ENCODE peak calls at places on chromosomes 13 and 19, in four cellular contexts. X is stimulated activated CD8-positive, alpha-beta memory T cell treated with anti-CD3 and anti-CD28 coated beads, Interleukin-4, amount 100 ng/mL, for 1 hour; A is left cardiac atrium; E is NCI-H2081. B is an unnamed sample.
A peak's percentile ranks its signal among the peaks of the same experiment; 100 is the strongest.

GRCh38 chr13:110634558-110634957 is 19.2 kb downstream of the NAXD start:
- DNase-seq in X (no peak), A (peak; percentile 13), E (no peak), B (no peak)

GRCh38 chr13:33125821-33126570 is 109.8 kb downstream of the KL start:
- DNase-seq in X (no peak), A (peak; percentile 76), E (no peak), B (peak; percentile 12)

GRCh38 chr13:96816261-96816660 is 178.0 kb downstream of the OXGR1 start:
- DNase-seq in X (no peak), A (no peak), E (no peak), B (no peak)

GRCh38 chr19:18589380-18590272 is 1.0 kb downstream of the REX1BD start:
- DNase-seq in X (peak; percentile 38), A (peak; percentile 77), E (peak; percentile 68), B (peak; percentile 96)

GRCh38 chr19:13817615-13818371 is 22.6 kb downstream of the ZSWIM4 start:
- DNase-seq in X (no peak), A (peak; percentile 57), E (peak; percentile 97), B (no peak)

GRCh38 chr19:54439174-54439851 is 9.7 kb upstream of the LENG8 start:
- DNase-seq in X (no peak), A (no peak), E (peak; percentile 4), B (peak; percentile 7)

GRCh38 chr19:22140356-22140755 is 56.4 kb downstream of the ZNF676 start:
- DNase-seq in X (no peak), A (no peak), E (no peak), B (no peak)

GRCh38 chr19:56538761-56539263 is at the start of gene ZFP28:
- DNase-seq in X (no peak), A (peak; percentile 87), E (peak; percentile 80), B (peak; percentile 39)

GRCh38 chr13:113043931-113044330 is 61.7 kb upstream of the F7 start:
- DNase-seq in X (no peak), A (no peak), E (no peak), B (no peak)

GRCh38 chr13:111245781-111246384 is 74.6 kb upstream of the TEX29 start:
- DNase-seq in X (no peak), A (no peak), E (no peak), B (no peak)

GRCh38 chr19:38265213-38265861 is 964 bp downstream of the SPINT2 start:
- DNase-seq in X (no peak), A (peak; percentile 42), E (peak; percentile 9), B (no peak)

GRCh38 chr13:60164490-60164889 is 762 bp upstream of the DIAPH3 start:
- DNase-seq in X (no peak), A (no peak), E (no peak), B (no peak)

GRCh38 chr13:99566125-99567083 is 65.1 kb downstream of the TM9SF2 start:
- DNase-seq in X (no peak), A (no peak), E (no peak), B (no peak)

GRCh38 chr13:100300213-100300612 is 211.3 kb downstream of the PCCA start:
- DNase-seq in X (no peak), A (no peak), E (no peak), B (peak; percentile 5)

GRCh38 chr13:113550453-113550852 is 34.1 kb upstream of the TFDP1 start:
- DNase-seq in X (no peak), A (no peak), E (no peak), B (no peak)

GRCh38 chr19:41299046-41299754 is 10.8 kb upstream of the CCDC97 start:
- DNase-seq in X (no peak), A (peak; percentile 50), E (no peak), B (no peak)

GRCh38 chr19:39996218-39996810 is 546 bp upstream of the ZNF546 start:
- DNase-seq in X (no peak), A (peak; percentile 26), E (peak; percentile 48), B (peak; percentile 6)

GRCh38 chr19:45729774-45730388 is 815 bp downstream of the FBXO46 start:
- DNase-seq in X (no peak), A (no peak), E (no peak), B (no peak)

GRCh38 chr19:17963936-17964691 is 2.8 kb upstream of the KCNN1 start:
- DNase-seq in X (no peak), A (no peak), E (no peak), B (no peak)

GRCh38 chr19:4847190-4847973 is 15.9 kb upstream of the TICAM1 start:
- DNase-seq in X (no peak), A (no peak), E (no peak), B (no peak)

GRCh38 chr13:91722267-91722884 is 324.0 kb downstream of the GPC5 start:
- DNase-seq in X (no peak), A (no peak), E (peak; percentile 45), B (peak; percentile 70)

B was measured in NCI-H1694.